ENCODE peak calls at places on chromosomes 5 and 9, in five cellular contexts. K is neural crest cell, R is dermis blood vessel endothelial cell, T is left colon, D is HT1080. N is an unnamed sample.

GRCh38 chr9:74078647-74079046 is 418.5 kb upstream of the RORB start:
- DNase-seq in K (no peak), T (no peak), R (no peak), D (peak), N (no peak)

GRCh38 chr5:176515396-176515795 is 21.8 kb downstream of the RNF44 start:
- DNase-seq in D (no peak), K (no peak), R (no peak), T (no peak), N (no peak)

GRCh38 chr9:135684691-135685090 is 14.6 kb downstream of the SOHLH1 start:
- DNase-seq in K (no peak), R (no peak), T (no peak), D (no peak), N (no peak)

GRCh38 chr5:39437469-39437868 is 12.7 kb upstream of the DAB2 start:
- DNase-seq in R (peak), T (peak), D (peak), K (no peak), N (peak)

GRCh38 chr5:93831449-93831848 is 90.0 kb upstream of the POU5F2 start:
- DNase-seq in D (peak), R (peak), K (no peak), T (no peak), N (peak)

GRCh38 chr9:16092627-16093091 is 539.8 kb downstream of the CCDC171 start:
- DNase-seq in D (no peak), T (no peak), K (no peak), R (no peak), N (no peak)

GRCh38 chr5:157506981-157507780 is 47.2 kb downstream of the NIPAL4 start:
- DNase-seq in T (peak), K (no peak), R (peak), D (peak), N (peak)

GRCh38 chr5:109718216-109718615 is 28.5 kb downstream of the MAN2A1 start:
- DNase-seq in T (no peak), D (no peak), K (no peak), R (peak), N (no peak)

GRCh38 chr5:121704291-121704690 is 147.4 kb upstream of the FTMT start:
- DNase-seq in D (no peak), R (no peak), K (no peak), T (no peak), N (no peak)

GRCh38 chr5:33300209-33300742 is 140.5 kb upstream of the TARS1 start:
- DNase-seq in K (no peak), D (no peak), R (no peak), T (no peak), N (no peak)

GRCh38 chr5:164722702-164723101 is 1217.3 kb downstream of the MAT2B start:
- DNase-seq in K (no peak), T (no peak), D (no peak), R (no peak), N (no peak)

N was measured in lung microvascular endothelial cell.